ENCODE peak calls at places on chromosomes 13 and 19, in five cellular contexts. K, L, C, B and P are unnamed samples.

GRCh38 chr19:5308471-5309437 is 31.9 kb downstream of the PTPRS start:
- DNase-seq in K (no peak), L (peak; percentile 47), C (peak; percentile 69), B (no peak), P (peak; percentile 33)

GRCh38 chr13:34993470-34993869 is 51.4 kb downstream of the NBEA start:
- DNase-seq in K (no peak), L (no peak), C (no peak), B (no peak), P (no peak)

GRCh38 chr19:5434970-5435641 is 20.1 kb upstream of the ZNRF4 start:
- DNase-seq in K (peak; percentile 74), L (peak; percentile 71), C (no peak), B (no peak), P (no peak)

GRCh38 chr13:51879133-51879532 is 17.4 kb downstream of the CCDC70 start:
- DNase-seq in K (no peak), L (no peak), C (no peak), B (no peak), P (peak; percentile 13)

GRCh38 chr19:46762245-46762890 is 16.1 kb upstream of the STRN4 start:
- DNase-seq in K (no peak), L (no peak), C (no peak), B (no peak), P (no peak)

GRCh38 chr13:29541400-29541799 is 54.1 kb downstream of the SLC7A1 start:
- DNase-seq in K (no peak), L (no peak), C (no peak), B (no peak), P (no peak)

GRCh38 chr13:91313103-91313502 is 34.4 kb upstream of the MIR17HG start:
- DNase-seq in K (peak; percentile 14), L (no peak), C (peak; percentile 51), B (no peak), P (peak; percentile 14)

GRCh38 chr13:110542311-110542796 is 19.2 kb downstream of the RAB20 start:
- DNase-seq in K (no peak), L (no peak), C (no peak), B (no peak), P (no peak)

GRCh38 chr19:41705393-41706174 is 2.8 kb upstream of the CEACAM5 start:
- DNase-seq in K (peak; percentile 53), L (peak; percentile 49), C (peak; percentile 17), B (no peak), P (peak; percentile 36)

GRCh38 chr19:45569619-45570421 is 14.8 kb downstream of the OPA3 start:
- DNase-seq in K (peak; percentile 76), L (peak; percentile 77), C (peak; percentile 41), B (no peak), P (peak; percentile 52)

GRCh38 chr13:108947551-108948030 is 318.2 kb downstream of the MYO16 start:
- DNase-seq in K (no peak), L (no peak), C (no peak), B (no peak), P (no peak)

GRCh38 chr19:33208371-33208770 is 14.2 kb downstream of the LRP3 start:
- DNase-seq in K (no peak), L (no peak), C (no peak), B (no peak), P (no peak)

GRCh38 chr13:84607614-84608013 is 725.3 kb upstream of the SLITRK1 start:
- DNase-seq in K (no peak), L (no peak), C (no peak), B (no peak), P (no peak)

GRCh38 chr13:22592515-22592914 is 588.3 kb upstream of the SGCG start:
- DNase-seq in K (no peak), L (no peak), C (no peak), B (no peak), P (peak; percentile 11)

GRCh38 chr13:114119196-114119595 is 13.2 kb downstream of the RASA3 start:
- DNase-seq in K (peak; percentile 48), L (no peak), C (peak; percentile 97), B (no peak), P (no peak)

GRCh38 chr19:45972081-45972943 is 1.4 kb downstream of the NOVA2 start:
- DNase-seq in K (no peak), L (peak; percentile 32), C (no peak), B (no peak), P (peak; percentile 44)

GRCh38 chr13:72648513-72649065 is 78.8 kb downstream of the MZT1 start:
- DNase-seq in K (peak; percentile 4), L (no peak), C (no peak), B (no peak), P (no peak)

GRCh38 chr19:18425515-18426415 is 6.6 kb downstream of the SSBP4 start:
- DNase-seq in K (no peak), L (no peak), C (no peak), B (no peak), P (no peak)

GRCh38 chr13:102291587-102292218 is 110.1 kb downstream of the FGF14 start:
- DNase-seq in K (no peak), L (no peak), C (no peak), B (no peak), P (no peak)
- TF ChIP-seq POLR2A in K (no peak), L (no peak), C (no peak), B (no peak), P (no peak)

DNA sequence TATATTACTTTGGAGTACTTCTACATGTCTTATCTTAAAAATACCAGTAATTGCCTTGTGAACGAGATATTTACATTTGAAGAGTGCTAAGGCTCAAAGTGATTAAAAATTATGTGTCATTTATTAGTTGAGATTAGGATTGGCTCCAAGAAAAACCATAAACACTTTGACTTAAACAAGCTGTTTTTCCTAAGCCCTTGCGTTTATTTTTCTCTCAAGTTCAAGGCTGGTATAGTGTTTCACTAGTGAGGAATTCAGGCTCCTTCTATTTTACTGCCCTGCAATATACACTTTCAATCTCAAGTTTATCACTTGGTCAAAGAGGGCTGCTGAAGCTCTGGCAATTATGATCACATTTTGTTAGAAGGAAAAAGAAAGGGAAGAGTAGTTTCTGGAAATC is 49.9 kb downstream of the UFM1 start:
- DNase-seq in K (no peak), L (no peak), C (no peak), B (no peak), P (no peak)
- H3K4me3 ChIP-seq in K (no peak overlapping the region), L (no peak overlapping the region), C (no peak overlapping the region), B (no peak overlapping the region), P (no peak overlapping the region)

GRCh38 chr19:8308891-8309291 is 733 bp upstream of the CD320 start:
- DNase-seq in K (no peak), L (no peak), C (no peak), B (no peak), P (no peak)

GRCh38 chr19:8310342-8311055 is 2.3 kb upstream of the CD320 start:
- DNase-seq in K (no peak), L (no peak), C (no peak), B (no peak), P (no peak)

GRCh38 chr19:8307400-8307964 is 676 bp downstream of the CD320 start:
- DNase-seq in K (no peak), L (no peak), C (no peak), B (no peak), P (peak; percentile 70)

GRCh38 chr19:8306235-8307054 is 1.7 kb downstream of the CD320 start:
- DNase-seq in K (no peak), L (peak; percentile 45), C (no peak), B (no peak), P (peak; percentile 27)

GRCh38 chr19:8307965-8308866 is at the start of gene CD320:
- DNase-seq in K (peak; percentile 90), L (peak; percentile 92), C (peak; percentile 92), B (peak; percentile 63), P (peak; percentile 99)
- TF ChIP-seq MYC in K (peak; percentile 47), L (peak; percentile 96), C (peak; percentile 86), B (peak; percentile 90), P (peak; percentile 99)

GRCh38 chr19:48698046-48698445 is 2.3 kb downstream of the FUT2 start:
- DNase-seq in K (no peak), L (peak; percentile 55), C (peak; percentile 60), B (no peak), P (no peak)
- TF ChIP-seq POLR2A in K (no peak), L (no peak), C (no peak), B (no peak), P (no peak)

DNA sequence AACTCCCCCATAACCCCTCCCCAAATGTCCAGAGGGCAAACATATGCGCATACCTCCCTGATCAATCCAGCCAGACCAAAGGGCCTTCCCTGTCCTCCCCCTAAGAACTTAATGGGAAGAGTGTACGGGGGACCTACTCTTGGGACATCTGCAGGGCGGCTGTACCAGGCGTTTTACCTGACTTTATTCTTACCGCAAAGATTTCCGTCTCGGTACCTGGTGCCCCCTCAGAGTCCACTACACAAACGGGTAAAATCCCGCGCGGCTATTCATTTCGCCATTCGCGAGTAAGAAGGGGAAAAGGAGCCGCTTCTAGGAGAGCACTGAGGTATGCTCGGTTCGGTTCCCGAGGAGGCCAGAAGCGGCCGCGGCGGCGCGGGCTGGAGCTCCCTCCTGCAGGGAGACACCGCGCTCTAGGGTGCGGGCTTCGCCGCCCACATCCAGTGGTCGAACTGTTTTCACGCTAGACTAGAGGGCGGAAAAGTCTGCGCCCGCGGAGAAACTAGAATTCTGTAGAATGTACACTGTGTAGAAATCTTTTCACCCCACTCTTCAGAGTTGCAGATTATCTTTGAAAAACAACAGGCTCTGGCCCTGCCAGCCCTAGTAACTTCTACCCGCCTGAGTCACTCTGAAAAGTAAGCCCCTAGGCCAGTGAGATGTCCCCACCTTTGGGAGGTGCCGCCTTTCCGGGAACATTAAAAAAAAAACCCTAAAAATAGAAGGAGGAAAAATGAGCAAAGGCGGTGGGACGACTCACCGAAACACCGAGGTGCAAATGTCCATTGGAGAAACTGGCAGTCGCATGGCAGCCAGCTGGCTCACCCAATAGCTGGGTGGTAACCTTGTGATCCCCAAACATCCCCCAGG is 3.8 kb upstream of the TSHZ3 start:
- DNase-seq in K (no peak), L (no peak), C (no peak), B (no peak), P (no peak)
- H3K4me3 ChIP-seq in K (no peak overlapping the region), L (no peak overlapping the region), C (no peak overlapping the region), B (no peak overlapping the region), P (no peak overlapping the region)